ENCODE peak calls at places on chromosomes 12 and 14, in five cellular contexts. Z is Ammon's horn; T is CMK; S is activated gamma-delta T cell; O is stimulated activated CD8-positive, alpha-beta memory T cell treated with anti-CD3 and anti-CD28 coated beads, Interleukin-2, amount 100 ng/mL, for 1 hour. N is an unnamed sample.

GRCh38 chr14:50763386-50764007 is 67.5 kb downstream of the NIN start:
- DNase-seq in Z (no peak), T (no peak), S (no peak), O (no peak), N (no peak)

GRCh38 chr12:843609-844008 is 91.2 kb downstream of the WNK1 start:
- DNase-seq in Z (no peak), T (no peak), S (no peak), O (no peak), N (no peak)

GRCh38 chr14:103315368-103315911 is 18.6 kb upstream of the EIF5 start:
- DNase-seq in Z (no peak), T (no peak), S (no peak), O (no peak), N (peak)

GRCh38 chr12:10634427-10634826 is 21.0 kb upstream of the MAGOHB start:
- DNase-seq in Z (no peak), T (no peak), S (no peak), O (no peak), N (no peak)

GRCh38 chr12:40946612-40947194 is 241.4 kb upstream of the PDZRN4 start:
- DNase-seq in Z (peak), T (no peak), S (no peak), O (no peak), N (peak)

GRCh38 chr12:48671231-48671856 is 10.7 kb downstream of the KANSL2 start:
- DNase-seq in Z (no peak), T (no peak), S (no peak), O (no peak), N (no peak)

GRCh38 chr12:64943686-64944085 is 119.2 kb downstream of the TBC1D30 start:
- DNase-seq in Z (no peak), T (no peak), S (no peak), O (no peak), N (peak)

GRCh38 chr12:75196865-75197264 is 12.8 kb downstream of the KCNC2 start:
- DNase-seq in Z (no peak), T (no peak), S (no peak), O (no peak), N (no peak)

GRCh38 chr14:32203928-32204357 is 874 bp upstream of the RNU6-8 start:
- DNase-seq in Z (no peak), T (no peak), S (no peak), O (no peak), N (no peak)

GRCh38 chr14:67268456-67269115 is 27.4 kb downstream of the PALS1 start:
- DNase-seq in Z (peak), T (no peak), S (no peak), O (no peak), N (no peak)

GRCh38 chr12:30578426-30578825 is 117.2 kb downstream of the IPO8 start:
- DNase-seq in Z (no peak), T (no peak), S (no peak), O (no peak), N (no peak)

GRCh38 chr12:104333692-104334255 is 30.2 kb downstream of the EID3 start:
- DNase-seq in Z (no peak), T (no peak), S (no peak), O (no peak), N (no peak)

GRCh38 chr14:77290705-77291104 is 19.7 kb upstream of the NGB start:
- DNase-seq in Z (no peak), T (no peak), S (no peak), O (no peak), N (no peak)

GRCh38 chr14:34711169-34711568 is 3.2 kb downstream of the CFL2 start:
- DNase-seq in Z (peak), T (no peak), S (no peak), O (no peak), N (no peak)

GRCh38 chr14:73634333-73634833 is 10.4 kb upstream of the DNAL1 start:
- DNase-seq in Z (peak), T (no peak), S (no peak), O (no peak), N (no peak)

GRCh38 chr12:58833844-58834243 is 86.5 kb downstream of the LRIG3 start:
- DNase-seq in Z (peak), T (no peak), S (no peak), O (no peak), N (no peak)

GRCh38 chr14:54347044-54347443 is 49.8 kb upstream of the CDKN3 start:
- DNase-seq in Z (no peak), T (no peak), S (no peak), O (no peak), N (no peak)

GRCh38 chr12:110117948-110118685 is 6.0 kb upstream of the IFT81 start:
- DNase-seq in Z (no peak), T (no peak), S (no peak), O (no peak), N (no peak)

GRCh38 chr12:130026608-130027176 is 122.9 kb upstream of the TMEM132D start:
- DNase-seq in Z (peak), T (no peak), S (no peak), O (no peak), N (no peak)

GRCh38 chr14:72275242-72275641 is 343.0 kb downstream of the RGS6 start:
- DNase-seq in Z (no peak), T (no peak), S (no peak), O (no peak), N (no peak)

GRCh38 chr12:123089125-123089524 is 61.8 kb downstream of the PITPNM2 start:
- DNase-seq in Z (no peak), T (no peak), S (no peak), O (no peak), N (peak)

GRCh38 chr12:107541001-107541400 is 144.6 kb upstream of the PWP1 start:
- DNase-seq in Z (no peak), T (no peak), S (no peak), O (no peak), N (no peak)

GRCh38 chr12:108860443-108860842 is 3.1 kb upstream of the SSH1 start:
- DNase-seq in Z (no peak), T (no peak), S (no peak), O (no peak), N (no peak)

GRCh38 chr14:99052467-99052866 is 219.5 kb downstream of the BCL11B start:
- DNase-seq in Z (no peak), T (no peak), S (no peak), O (no peak), N (no peak)

GRCh38 chr12:121238604-121239334 is 28.8 kb downstream of the P2RX4 start:
- DNase-seq in Z (no peak), T (no peak), S (no peak), O (no peak), N (peak)

GRCh38 chr12:127496255-127496654 is 770.7 kb upstream of the TMEM132C start:
- DNase-seq in Z (no peak), T (no peak), S (no peak), O (no peak), N (no peak)

GRCh38 chr12:75979181-75979580 is 52.4 kb downstream of the PHLDA1 start:
- DNase-seq in Z (no peak), T (no peak), S (no peak), O (no peak), N (no peak)

GRCh38 chr12:102562836-102563425 is 82.6 kb upstream of the IGF1 start:
- DNase-seq in Z (no peak), T (no peak), S (no peak), O (no peak), N (no peak)

GRCh38 chr14:104882991-104883660 is 18.1 kb downstream of the CEP170B start:
- DNase-seq in Z (no peak), T (no peak), S (no peak), O (no peak), N (no peak)

GRCh38 chr12:1273051-1273450 is 282.0 kb downstream of the ERC1 start:
- DNase-seq in Z (no peak), T (no peak), S (no peak), O (no peak), N (no peak)

GRCh38 chr12:16606201-16606849 is 363 bp upstream of the LMO3 start:
- DNase-seq in Z (peak), T (no peak), S (no peak), O (no peak), N (no peak)

N was measured in GF-D8.